ENCODE peak calls at places on chromosomes 2 and 18, in four cellular contexts. D is prostate gland, L is cardiac fibroblast, R is heart left ventricle. V is an unnamed sample.

GRCh38 chr2:171807831-171808393 is 86.1 kb downstream of the SLC25A12 start:
- DNase-seq in D (no peak), L (no peak), R (no peak), V (no peak)

GRCh38 chr2:212547716-212548458 is 9.3 kb upstream of the ERBB4 start:
- DNase-seq in D (no peak), L (no peak), R (no peak), V (no peak)

GRCh38 chr18:74255022-74255658 is 36.6 kb downstream of the CYB5A start:
- DNase-seq in D (peak), L (no peak), R (no peak), V (peak)

GRCh38 chr2:85259101-85259590 is 68.6 kb downstream of the TGOLN2 start:
- DNase-seq in D (no peak), L (peak), R (peak), V (peak)

GRCh38 chr2:205235434-205235833 is 446.9 kb upstream of the NRP2 start:
- DNase-seq in D (no peak), L (peak), R (no peak), V (no peak)

GRCh38 chr18:28177828-28178635 is 1.1 kb upstream of the CDH2 start:
- DNase-seq in D (peak), L (peak), R (peak), V (peak)

GRCh38 chr18:68267583-68267982 is 447.3 kb downstream of the TMX3 start:
- DNase-seq in D (no peak), L (peak), R (no peak), V (peak)

GRCh38 chr2:175180701-175181103 is 808 bp downstream of the ATP5MC3 start:
- DNase-seq in D (no peak), L (peak), R (no peak), V (peak)

GRCh38 chr2:171523339-171523931 is 1.2 kb downstream of the CYBRD1 start:
- DNase-seq in D (peak), L (peak), R (peak), V (peak)

GRCh38 chr2:189954989-189955388 is 107.5 kb downstream of the MSTN start:
- DNase-seq in D (no peak), L (no peak), R (no peak), V (no peak)

GRCh38 chr2:196335238-196335637 is 163.9 kb upstream of the STK17B start:
- DNase-seq in D (no peak), L (peak), R (no peak), V (peak)

GRCh38 chr2:195659114-195659513 is 2.1 kb downstream of the SLC39A10 start:
- DNase-seq in D (no peak), L (peak), R (no peak), V (peak)

GRCh38 chr2:181411105-181411849 is 45.9 kb upstream of the ITGA4 start:
- DNase-seq in D (no peak), L (peak), R (no peak), V (no peak)

GRCh38 chr2:16014041-16014787 is 73.9 kb downstream of the MYCN start:
- DNase-seq in D (peak), L (no peak), R (no peak), V (no peak)

GRCh38 chr2:190635781-190636180 is 13.1 kb upstream of the NAB1 start:
- DNase-seq in D (no peak), L (no peak), R (no peak), V (no peak)

GRCh38 chr2:214630402-214631035 is 179.0 kb downstream of the BARD1 start:
- DNase-seq in D (no peak), L (peak), R (no peak), V (peak)

GRCh38 chr2:223026357-223027110 is 25.5 kb upstream of the KCNE4 start:
- DNase-seq in D (no peak), L (peak), R (no peak), V (peak)

GRCh38 chr2:5867045-5867444 is 174.9 kb downstream of the SOX11 start:
- DNase-seq in D (no peak), L (no peak), R (no peak), V (no peak)

GRCh38 chr2:72137498-72138010 is 10.1 kb downstream of the CYP26B1 start:
- DNase-seq in D (no peak), L (peak), R (peak), V (peak)

GRCh38 chr2:112642961-112643360 is 2.8 kb upstream of the SLC20A1 start:
- DNase-seq in D (no peak), L (no peak), R (no peak), V (no peak)

GRCh38 chr2:74498500-74499268 is 719 bp downstream of the LBX2 start:
- DNase-seq in D (no peak), L (peak), R (no peak), V (peak)

GRCh38 chr18:36296591-36297418 is 708 bp upstream of the FHOD3 start:
- DNase-seq in D (peak), L (peak), R (peak), V (peak)

GRCh38 chr2:143264851-143265250 is 135.6 kb downstream of the ARHGAP15 start:
- DNase-seq in D (peak), L (peak), R (no peak), V (peak)

GRCh38 chr18:30403278-30403677 is 639.3 kb downstream of the DSC3 start:
- DNase-seq in D (no peak), L (no peak), R (no peak), V (no peak)

GRCh38 chr2:127537644-127538043 is 2.2 kb downstream of the MYO7B start:
- DNase-seq in D (no peak), L (no peak), R (no peak), V (no peak)

GRCh38 chr18:78407456-78407823 is 572.2 kb upstream of the SALL3 start:
- DNase-seq in D (peak), L (no peak), R (no peak), V (no peak)

GRCh38 chr2:237244976-237245646 is 159.4 kb downstream of the COPS8 start:
- DNase-seq in D (no peak), L (peak), R (no peak), V (peak)

GRCh38 chr2:14418110-14418509 is 214.4 kb upstream of the LRATD1 start:
- DNase-seq in D (no peak), L (peak), R (no peak), V (peak)

GRCh38 chr2:158969717-158970521 is 1.5 kb downstream of the TANC1 start:
- DNase-seq in D (peak), L (peak), R (peak), V (peak)

GRCh38 chr2:39128919-39129391 is 8.1 kb upstream of the SOS1 start:
- DNase-seq in D (no peak), L (peak), R (no peak), V (peak)

GRCh38 chr2:68837861-68838341 is 33.3 kb downstream of the BMP10 start:
- DNase-seq in D (no peak), L (peak), R (no peak), V (peak)

GRCh38 chr2:119694994-119695521 is 16.1 kb downstream of the TMEM177 start:
- DNase-seq in D (peak), L (peak), R (no peak), V (peak)
- H3K4me3 ChIP-seq in D (no peak), L (no peak), R (no peak), V (no peak)

DNA sequence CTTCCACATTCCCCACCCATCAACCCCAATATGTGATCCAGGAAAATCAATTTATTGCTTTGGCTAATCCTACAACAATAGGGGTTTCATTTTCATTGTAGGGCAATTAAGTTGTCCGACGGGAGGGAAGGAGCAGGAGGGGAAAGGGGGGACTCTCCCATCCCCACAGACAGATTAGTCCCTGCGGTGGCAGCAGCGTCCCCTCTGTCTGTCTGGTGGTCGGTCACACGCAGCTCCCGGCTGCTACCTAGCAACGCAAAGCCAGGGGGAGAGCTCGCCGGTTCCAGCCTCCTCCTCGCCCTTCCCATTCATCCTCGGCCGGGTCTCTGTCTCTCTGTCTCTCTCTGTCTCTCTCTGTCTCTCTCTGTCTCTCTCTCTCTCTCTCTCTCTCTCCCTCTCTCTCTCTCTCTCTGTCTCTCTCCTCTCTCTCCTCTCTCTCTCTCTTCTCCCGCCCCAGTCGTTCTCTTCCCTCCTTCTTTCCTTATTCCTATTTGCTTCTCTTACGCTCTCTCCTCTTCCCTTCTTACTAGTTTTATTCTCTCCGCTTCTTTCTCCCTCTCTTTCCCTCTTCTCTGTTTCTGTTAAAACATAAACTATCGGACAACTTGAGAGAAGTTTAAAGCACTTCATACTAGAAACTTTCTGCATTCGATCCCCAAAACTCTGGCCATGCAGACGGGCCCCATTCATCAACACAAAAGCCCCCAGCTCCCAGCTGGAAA is 1.2 kb downstream of the LRP2 start:
- DNase-seq in D (no peak), L (no peak), R (no peak), V (no peak)
- TF ChIP-seq CTCF in D (no peak), L (no peak), R (no peak), V (no peak)

GRCh38 chr2:199465988-199466703 is 8.4 kb upstream of the SATB2 start:
- DNase-seq in D (no peak), L (no peak), R (no peak), V (no peak)

GRCh38 chr2:199465390-199465789 is 7.7 kb upstream of the SATB2 start:
- DNase-seq in D (no peak), L (no peak), R (no peak), V (no peak)

GRCh38 chr2:199463000-199463692 is 5.4 kb upstream of the SATB2 start:
- DNase-seq in D (peak), L (peak), R (peak), V (peak)

GRCh38 chr2:199463708-199464613 is 6.2 kb upstream of the SATB2 start:
- DNase-seq in D (no peak), L (no peak), R (no peak), V (no peak)

DNA sequence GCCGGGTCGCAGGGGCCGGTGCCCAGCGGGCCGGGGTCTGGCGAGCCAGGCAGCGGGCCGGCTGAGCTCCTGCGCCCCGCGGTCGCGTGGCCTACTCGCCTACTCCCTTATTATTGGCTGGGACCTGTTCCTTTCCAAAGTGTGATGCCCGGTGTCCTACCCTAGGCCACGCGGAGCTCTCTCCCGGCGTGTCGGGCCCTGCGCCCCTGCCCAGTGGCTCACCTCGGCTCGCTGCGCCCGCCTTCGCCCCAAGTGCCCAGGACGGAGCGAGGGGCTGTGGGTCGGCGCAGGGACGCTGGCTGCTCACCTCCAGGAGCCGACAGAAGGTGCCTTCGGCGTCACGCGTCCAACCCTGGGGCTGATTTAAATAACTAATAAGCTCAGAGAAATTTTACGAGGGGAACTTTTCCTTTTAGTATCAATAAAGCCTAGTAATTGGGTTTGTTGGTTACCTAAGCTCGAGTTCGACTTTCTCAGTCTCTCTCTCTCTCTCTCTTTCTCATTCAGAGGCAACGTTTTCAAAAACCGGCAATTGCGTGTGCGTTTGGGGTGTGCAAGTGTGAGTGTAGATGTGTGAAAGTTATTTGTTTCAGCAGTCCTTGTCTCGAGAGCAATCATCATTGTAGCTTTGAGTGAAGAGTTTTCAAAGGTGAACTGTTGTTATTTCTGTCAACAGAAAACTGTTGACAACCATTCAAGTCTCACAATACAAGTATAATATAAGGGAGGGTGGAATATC is 7.0 kb upstream of the SATB2 start:
- DNase-seq in D (no peak), L (no peak), R (no peak), V (no peak)
- H3K4me3 ChIP-seq in D (peak), L (no peak), R (no peak), V (no peak)

DNA sequence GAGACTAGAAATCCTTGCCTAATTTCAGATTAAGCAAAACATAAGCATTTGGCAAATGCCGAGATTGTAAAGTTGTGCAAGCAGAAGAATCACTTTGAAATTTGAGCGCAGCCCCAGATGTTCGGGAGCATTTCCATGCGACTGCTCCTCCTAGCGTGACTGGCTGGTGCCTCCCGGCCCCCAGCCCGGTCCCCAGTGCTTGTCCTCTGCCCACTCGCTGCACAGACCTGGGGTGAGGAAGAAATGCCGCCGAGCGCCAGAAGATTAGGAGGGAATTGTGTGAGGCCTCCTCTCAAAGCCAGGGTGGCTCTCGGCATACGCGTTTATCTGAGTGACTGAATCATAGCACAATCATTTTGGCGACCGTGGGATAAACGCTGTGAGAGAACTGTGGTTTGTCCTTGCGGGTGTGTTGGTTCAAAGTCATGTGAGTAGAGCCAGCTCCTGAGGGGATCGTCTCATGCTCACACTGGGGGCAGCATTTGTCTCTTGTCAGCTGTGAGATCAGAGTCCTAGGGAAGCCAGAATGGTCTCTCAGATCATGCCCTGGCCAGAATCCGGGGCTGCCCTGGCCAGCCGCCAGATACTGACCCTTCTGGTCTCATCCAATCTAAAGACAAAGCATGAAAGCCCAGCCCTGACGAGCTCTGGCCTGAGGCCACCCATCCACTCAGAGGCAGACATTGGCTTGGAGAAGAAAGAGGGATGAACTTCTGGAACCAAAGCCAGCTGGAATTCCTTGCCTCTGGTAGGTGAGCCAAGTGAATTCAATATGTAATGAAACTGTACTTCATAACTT is 189.3 kb downstream of the SH3RF3 start:
- DNase-seq in D (peak), L (peak), R (peak), V (peak)
- TF ChIP-seq CTCF in D (no peak), L (peak), R (no peak), V (peak)

DNA sequence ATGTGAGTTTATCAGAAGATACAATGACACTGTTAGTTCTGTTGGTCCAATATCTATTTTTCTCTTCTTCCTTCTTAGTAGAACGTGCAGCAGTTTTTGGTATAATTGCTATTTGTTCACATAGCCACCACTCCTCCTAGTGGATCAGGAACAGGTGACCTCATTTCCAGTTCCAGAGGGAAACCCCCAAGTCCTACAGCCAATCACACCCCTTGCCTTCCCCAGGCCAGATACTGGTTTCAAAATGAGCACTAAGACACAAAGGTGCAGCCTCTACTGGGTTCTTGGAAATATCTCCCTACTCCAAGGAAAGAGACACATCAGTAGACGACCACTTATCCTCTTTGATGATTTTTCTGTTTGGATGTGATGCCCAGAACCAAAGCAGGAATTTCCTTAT is 103.2 kb downstream of the TCF4 start:
- DNase-seq in D (no peak), L (peak), R (no peak), V (no peak)
- H3K4me3 ChIP-seq in D (no peak), L (no peak), R (no peak), V (no peak)

DNA sequence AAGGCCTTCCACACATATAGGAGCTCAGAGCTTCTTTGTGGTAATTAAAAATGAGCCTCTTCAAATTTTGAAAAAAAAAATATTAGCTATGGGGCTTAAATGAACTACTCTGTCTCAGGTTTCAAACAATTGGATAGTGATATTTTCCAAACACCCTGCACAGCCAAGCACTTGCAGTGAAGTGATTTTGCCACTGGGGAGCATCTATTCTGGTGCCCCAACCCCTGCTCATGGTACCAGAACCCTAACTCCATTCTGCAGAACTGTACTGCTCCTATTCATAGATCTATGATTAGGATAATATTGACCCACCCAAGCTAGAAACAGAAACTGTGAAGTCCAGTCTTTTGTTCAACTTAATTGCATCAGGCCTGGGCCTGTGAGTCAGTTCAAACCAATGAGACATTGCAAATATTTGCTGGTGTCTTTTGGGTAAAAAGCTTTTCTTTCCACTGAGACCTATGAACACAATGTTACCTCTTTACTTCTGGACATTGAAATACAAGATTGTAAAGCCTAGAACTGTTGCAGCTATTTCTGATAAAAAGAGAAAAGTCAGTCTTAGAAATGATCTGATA is 324.0 kb downstream of the GALNT13 start:
- DNase-seq in D (no peak), L (no peak), R (no peak), V (peak)
- TF ChIP-seq CTCF in D (no peak), L (no peak), R (no peak), V (no peak)

DNA sequence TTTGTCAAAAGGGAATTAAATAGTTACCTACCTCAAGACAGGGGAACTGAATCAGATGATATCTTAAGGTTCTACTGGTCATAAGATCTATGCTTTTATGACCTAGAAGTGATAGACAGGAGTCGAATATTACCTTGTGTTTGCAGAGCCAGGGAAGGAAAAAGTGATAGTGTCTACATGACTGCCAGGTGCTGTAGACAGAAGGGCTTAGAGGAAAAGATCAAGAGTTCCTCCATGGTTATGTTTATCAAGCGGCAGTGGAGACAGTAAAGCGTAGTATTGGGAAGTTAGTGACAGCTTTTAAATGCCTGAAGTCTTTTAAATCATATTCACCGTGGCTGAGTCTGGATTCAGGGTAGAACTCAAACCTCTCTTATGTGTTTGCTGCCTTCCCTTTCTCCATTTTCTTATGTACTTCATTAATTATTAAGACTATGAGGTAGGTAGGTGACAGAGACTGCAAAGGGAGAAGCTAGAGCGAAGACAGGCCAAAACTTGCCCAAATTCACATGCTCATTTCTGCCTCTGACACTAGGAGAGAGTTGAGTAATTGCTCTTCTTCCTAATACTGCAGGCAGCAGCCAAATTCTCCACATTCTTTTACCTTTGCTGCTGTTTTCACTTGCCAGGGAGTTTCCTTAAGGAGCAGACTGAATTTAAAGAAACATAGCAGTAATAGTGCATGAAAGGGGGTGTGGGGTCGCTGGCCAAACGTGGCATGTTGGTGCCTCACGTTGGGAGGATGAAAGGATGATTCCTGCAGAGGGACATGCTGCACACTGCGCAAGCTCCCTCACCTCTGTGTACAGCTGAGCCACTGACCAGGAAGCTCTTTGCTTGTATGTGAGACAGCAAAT is 12.1 kb downstream of the CRIM1 start:
- DNase-seq in D (peak), L (peak), R (no peak), V (no peak)
- H3K4me3 ChIP-seq in D (no peak), L (no peak), R (no peak), V (no peak)

GRCh38 chr18:8063733-8064132 is 496.6 kb downstream of the PTPRM start:
- DNase-seq in D (no peak), L (no peak), R (no peak), V (no peak)
- TF ChIP-seq CTCF in D (no peak), L (no peak), R (no peak), V (no peak)

GRCh38 chr2:156455366-156455975 is 19.3 kb downstream of the GPD2 start:
- DNase-seq in D (no peak), L (peak), R (no peak), V (peak)
- H3K4me3 ChIP-seq in D (no peak), L (no peak), R (no peak), V (no peak)

GRCh38 chr2:104236491-104236890 is 617.4 kb upstream of the POU3F3 start:
- DNase-seq in D (no peak), L (no peak), R (no peak), V (no peak)
- TF ChIP-seq CTCF in D (no peak), L (no peak), R (no peak), V (no peak)